ENCODE peak calls at places on chromosomes 5 and 9, in four cellular contexts. C is activated B cell treated with CpG ODN at 0.5 μM for 24 hours; I is stimulated activated CD8-positive, alpha-beta memory T cell treated with anti-CD3 and anti-CD28 coated beads, Interleukin-2, amount 100 ng/mL, for 1 hour; T is progenitor cell of endocrine pancreas. U is an unnamed sample.

GRCh38 chr5:178382689-178383276 is 150.2 kb upstream of the PHYKPL start:
- DNase-seq in C (no peak), I (no peak), T (no peak), U (no peak)

GRCh38 chr9:108093773-108094675 is 604.5 kb upstream of the KLF4 start:
- DNase-seq in C (no peak), I (no peak), T (no peak), U (no peak)

GRCh38 chr5:143779506-143779905 is 32.5 kb upstream of the HMHB1 start:
- DNase-seq in C (no peak), I (no peak), T (no peak), U (no peak)

GRCh38 chr5:78404682-78405293 is 44.4 kb downstream of the SCAMP1 start:
- DNase-seq in C (no peak), I (no peak), T (no peak), U (no peak)

GRCh38 chr5:89276566-89277305 is 393.8 kb upstream of the MEF2C start:
- DNase-seq in C (no peak), I (no peak), T (no peak), U (no peak)

GRCh38 chr5:7392401-7393024 is 3.4 kb upstream of the ADCY2 start:
- DNase-seq in C (no peak), I (no peak), T (no peak), U (no peak)

GRCh38 chr5:7361593-7361992 is 34.3 kb upstream of the ADCY2 start:
- DNase-seq in C (no peak), I (no peak), T (no peak), U (no peak)

GRCh38 chr5:113119271-113119924 is 142.8 kb downstream of the DCP2 start:
- DNase-seq in C (no peak), I (no peak), T (no peak), U (no peak)

GRCh38 chr9:76542360-76542759 is 83.4 kb downstream of the GCNT1 start:
- DNase-seq in C (no peak), I (no peak), T (no peak), U (no peak)

GRCh38 chr5:154166901-154167791 is 23.4 kb upstream of the GALNT10 start:
- DNase-seq in C (no peak), I (no peak), T (no peak), U (no peak)

GRCh38 chr5:136749016-136749415 is 383.7 kb upstream of the TRPC7 start:
- DNase-seq in C (no peak), I (no peak), T (no peak), U (no peak)

GRCh38 chr5:76376141-76376900 is 26.8 kb upstream of the IQGAP2 start:
- DNase-seq in C (no peak), I (no peak), T (no peak), U (no peak)

GRCh38 chr5:156865427-156865826 is 15.3 kb downstream of the PPP1R2B start:
- DNase-seq in C (no peak), I (no peak), T (no peak), U (no peak)

U was measured in naive B cell.